ENCODE peak calls at places on chromosomes 7 and 10, in nine cellular contexts. V, U, K, X, Y, J, M, Z and W are unnamed samples.

GRCh38 chr7:119086026-119086425 is 861.5 kb downstream of the ANKRD7 start:
- DNase-seq in U (no peak), X (no peak), M (no peak), Z (no peak), V (no peak), J (no peak), K (no peak), Y (no peak), W (no peak)

GRCh38 chr10:130161331-130161730 is 25.1 kb downstream of the GLRX3 start:
- DNase-seq in V (no peak), X (no peak), Z (no peak), M (no peak), J (no peak), K (no peak), Y (no peak), U (no peak), W (no peak)

GRCh38 chr10:93072713-93073538 is 767 bp upstream of the CYP26A1 start:
- DNase-seq in Y (no peak), U (no peak), K (no peak), V (no peak), X (no peak), Z (no peak), J (no peak), M (no peak), W (no peak)

GRCh38 chr7:138258194-138258554 is 181.9 kb downstream of the AKR1D1 start:
- DNase-seq in Y (no peak), U (no peak), X (no peak), Z (no peak), J (no peak), V (no peak), M (no peak), K (no peak), W (no peak)

GRCh38 chr7:2820508-2820934 is 23.6 kb downstream of the GNA12 start:
- DNase-seq in U (no peak), M (peak; percentile 90), V (no peak), X (no peak), Y (no peak), K (no peak), Z (peak; percentile 86), J (no peak), W (peak; percentile 90)

GRCh38 chr7:26759108-26759507 is 105.3 kb downstream of the SKAP2 start:
- DNase-seq in J (no peak), Y (no peak), U (no peak), K (no peak), X (no peak), M (no peak), Z (no peak), V (no peak), W (no peak)

GRCh38 chr7:113636727-113637421 is 281.9 kb downstream of the PPP1R3A start:
- DNase-seq in K (no peak), Z (no peak), U (no peak), X (no peak), M (no peak), Y (no peak), V (no peak), J (no peak), W (no peak)

GRCh38 chr10:11684717-11685645 is 57.2 kb upstream of the ECHDC3 start:
- DNase-seq in Z (peak; percentile 29), X (peak; percentile 73), V (peak; percentile 35), K (peak; percentile 89), Y (no peak), M (peak; percentile 88), J (peak; percentile 63), U (peak; percentile 94), W (peak; percentile 84)

GRCh38 chr7:31019509-31019908 is 32.6 kb upstream of the ADCYAP1R1 start:
- DNase-seq in J (no peak), U (no peak), V (no peak), Y (no peak), K (no peak), X (no peak), M (no peak), Z (no peak), W (no peak)

GRCh38 chr7:92889081-92889480 is 52.7 kb upstream of the CDK6 start:
- DNase-seq in U (no peak), J (no peak), Z (no peak), X (no peak), K (no peak), M (no peak), Y (no peak), V (no peak), W (no peak)